ENCODE peak calls at places on chromosomes 13 and 19, in six cellular contexts. B is GM23338, O is upper lobe of right lung, E is heart left ventricle, T is DND-41, U is WTC11. V is an unnamed sample.

GRCh38 chr19:12365094-12365371 is 450 bp downstream of the ZNF442 start:
- DNase-seq in B (peak), O (no peak), E (peak), T (no peak), U (no peak), V (peak)

GRCh38 chr13:90912247-90912646 is 435.2 kb upstream of the MIR17HG start:
- DNase-seq in B (no peak), O (no peak), E (no peak), T (no peak), U (no peak), V (no peak)

GRCh38 chr13:41418027-41418426 is 39.3 kb upstream of the RGCC start:
- DNase-seq in B (no peak), O (no peak), E (no peak), T (no peak), U (no peak), V (no peak)

GRCh38 chr13:107034236-107034635 is 466.3 kb upstream of the ARGLU1 start:
- DNase-seq in B (no peak), O (no peak), E (no peak), T (no peak), U (no peak), V (no peak)

GRCh38 chr13:65499251-65499650 is 1730.9 kb downstream of the PCDH9 start:
- DNase-seq in B (no peak), O (no peak), E (no peak), T (no peak), U (no peak), V (no peak)

GRCh38 chr19:48569814-48570213 is 17.8 kb downstream of the SULT2B1 start:
- DNase-seq in B (no peak), O (no peak), E (no peak), T (no peak), U (no peak), V (no peak)

GRCh38 chr13:67619346-67619745 is 389.2 kb upstream of the PCDH9 start:
- DNase-seq in B (no peak), O (no peak), E (no peak), T (no peak), U (no peak), V (no peak)

GRCh38 chr13:38951525-38952313 is 38.9 kb downstream of the STOML3 start:
- DNase-seq in B (no peak), O (no peak), E (no peak), T (no peak), U (no peak), V (peak)

GRCh38 chr19:46077815-46078167 is 37.0 kb upstream of the IGFL4 start:
- DNase-seq in B (no peak), O (no peak), E (no peak), T (no peak), U (no peak), V (no peak)

GRCh38 chr13:34750078-34750703 is 191.9 kb upstream of the NBEA start:
- DNase-seq in B (peak), O (peak), E (no peak), T (no peak), U (peak), V (peak)

GRCh38 chr13:34469212-34469983 is 472.7 kb upstream of the NBEA start:
- DNase-seq in B (no peak), O (no peak), E (no peak), T (no peak), U (no peak), V (no peak)

GRCh38 chr13:106532111-106532929 is 3.1 kb downstream of the EFNB2 start:
- DNase-seq in B (no peak), O (no peak), E (no peak), T (no peak), U (no peak), V (no peak)

GRCh38 chr13:46142692-46143238 is 37.9 kb upstream of the CPB2 start:
- DNase-seq in B (no peak), O (no peak), E (no peak), T (no peak), U (no peak), V (no peak)

GRCh38 chr19:47257411-47258169 is 1.3 kb downstream of the CCDC9 start:
- DNase-seq in B (peak), O (no peak), E (no peak), T (no peak), U (no peak), V (peak)

GRCh38 chr19:47253970-47254369 is 2.4 kb upstream of the CCDC9 start:
- DNase-seq in B (no peak), O (no peak), E (no peak), T (no peak), U (no peak), V (no peak)

GRCh38 chr19:47256688-47257410 is 524 bp downstream of the CCDC9 start:
- DNase-seq in B (peak), O (peak), E (peak), T (peak), U (peak), V (peak)

GRCh38 chr19:47258434-47258833 is 2.1 kb downstream of the CCDC9 start:
- DNase-seq in B (no peak), O (no peak), E (no peak), T (no peak), U (no peak), V (no peak)

GRCh38 chr19:47255947-47256687 is at the start of gene CCDC9:
- DNase-seq in B (peak), O (peak), E (peak), T (no peak), U (peak), V (peak)
- TF ChIP-seq CTCF in B (no peak), O (no peak), E (no peak), T (no peak), U (no peak), V (no peak)

GRCh38 chr13:110907951-110908898 is 6.6 kb downstream of the ANKRD10 start:
- DNase-seq in B (peak), O (no peak), E (no peak), T (no peak), U (no peak), V (peak)
- TF ChIP-seq CTCF in B (no peak), O (no peak), E (no peak), T (no peak), U (no peak), V (no peak)

GRCh38 chr13:79155883-79156282 is 250.2 kb downstream of the RBM26 start:
- DNase-seq in B (peak), O (no peak), E (no peak), T (no peak), U (no peak), V (no peak)
- TF ChIP-seq CTCF in B (peak), O (no peak), E (no peak), T (no peak), U (no peak), V (no peak)

GRCh38 chr19:18338471-18339001 is 1.9 kb upstream of the PGPEP1 start:
- DNase-seq in B (no peak), O (no peak), E (no peak), T (no peak), U (no peak), V (no peak)

GRCh38 chr19:18340237-18340989 is at the start of gene PGPEP1:
- DNase-seq in B (peak), O (peak), E (peak), T (peak), U (peak), V (peak)

GRCh38 chr19:18339703-18340102 is 695 bp upstream of the PGPEP1 start:
- DNase-seq in B (peak), O (no peak), E (no peak), T (no peak), U (peak), V (no peak)

GRCh38 chr19:18342090-18342632 is 1.8 kb downstream of the PGPEP1 start:
- DNase-seq in B (no peak), O (no peak), E (no peak), T (no peak), U (no peak), V (no peak)

GRCh38 chr19:18340990-18341868 is 831 bp downstream of the PGPEP1 start:
- DNase-seq in B (peak), O (peak), E (peak), T (peak), U (peak), V (peak)
- TF ChIP-seq CTCF in B (peak), O (peak), E (no peak), T (no peak), U (no peak), V (no peak)

DNA sequence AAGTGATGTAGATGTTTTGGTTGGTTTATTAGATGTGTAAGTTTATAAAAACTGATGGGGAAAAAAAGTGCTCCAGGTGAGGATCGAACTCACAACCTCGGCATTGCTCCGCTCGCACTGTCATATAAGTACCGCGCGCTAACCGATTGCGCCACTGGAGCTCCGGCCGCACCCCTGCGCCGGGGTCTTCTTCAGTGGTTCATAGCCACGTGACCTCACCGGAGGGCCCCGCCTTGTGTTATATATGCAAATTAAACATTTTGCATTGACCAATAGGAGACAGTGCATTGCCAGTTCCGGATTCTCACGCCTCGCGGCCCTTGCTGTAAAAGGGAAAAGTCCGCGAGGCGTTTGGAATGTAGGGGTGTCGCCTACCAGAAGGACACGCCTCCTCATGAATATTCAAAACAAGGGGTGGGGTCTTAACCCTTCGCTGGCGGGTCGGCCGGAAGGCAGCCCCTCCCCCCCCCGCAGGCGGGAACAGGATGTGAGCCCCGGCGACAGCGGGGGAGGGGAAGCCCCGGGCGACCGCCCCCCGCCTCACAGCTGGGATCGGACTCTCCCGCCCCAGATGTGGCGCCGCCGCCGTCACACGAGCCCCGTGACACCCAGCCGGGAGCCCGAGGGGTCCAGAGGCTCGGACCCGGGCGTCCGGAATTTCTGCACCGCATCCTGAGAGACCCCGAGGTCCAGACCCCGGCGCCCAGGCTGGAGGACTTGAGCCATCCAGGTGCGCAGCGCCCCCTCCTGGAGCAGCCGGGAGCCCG is at the start of gene PLEKHG2:
- DNase-seq in B (peak), O (peak), E (peak), T (peak), U (peak), V (peak)
- TF ChIP-seq CTCF in B (peak), O (peak), E (peak), T (peak), U (no peak), V (peak)

GRCh38 chr19:38168632-38169031 is 55.4 kb downstream of the DPF1 start:
- DNase-seq in B (peak), O (no peak), E (no peak), T (no peak), U (no peak), V (no peak)

GRCh38 chr19:38173324-38174041 is 50.5 kb downstream of the DPF1 start:
- DNase-seq in B (no peak), O (no peak), E (peak), T (no peak), U (no peak), V (no peak)

GRCh38 chr19:38175422-38175821 is 48.6 kb downstream of the DPF1 start:
- DNase-seq in B (no peak), O (no peak), E (no peak), T (no peak), U (no peak), V (no peak)

GRCh38 chr19:38172001-38172400 is 52.0 kb downstream of the DPF1 start:
- DNase-seq in B (no peak), O (no peak), E (peak), T (no peak), U (no peak), V (no peak)
- TF ChIP-seq CTCF in B (no peak), O (no peak), E (no peak), T (no peak), U (no peak), V (no peak)